ENCODE peak calls at places on chromosome 11, in four cellular contexts. W is hepatic stellate cell, S is anterior cingulate cortex, K is GM20000. B is an unnamed sample.

GRCh38 chr11:115616941-115617340 is 112.7 kb upstream of the CADM1 start:
- DNase-seq in W (no peak), S (no peak), K (no peak), B (no peak)

GRCh38 chr11:3165152-3165705 is at the start of gene OSBPL5:
- DNase-seq in W (peak), S (no peak), K (no peak), B (no peak)

GRCh38 chr11:6864436-6864835 is 1.6 kb downstream of the OR10A2 start:
- DNase-seq in W (peak), S (no peak), K (no peak), B (no peak)

GRCh38 chr11:65903068-65903481 is 2.9 kb upstream of the FOSL1 start:
- DNase-seq in W (peak), S (no peak), K (no peak), B (no peak)

GRCh38 chr11:10906521-10906920 is 48.7 kb upstream of the ZBED5 start:
- DNase-seq in W (no peak), S (no peak), K (no peak), B (no peak)

GRCh38 chr11:8318536-8318935 is 54.9 kb upstream of the LMO1 start:
- DNase-seq in W (no peak), S (no peak), K (no peak), B (no peak)

GRCh38 chr11:84607975-84608787 is 1019.0 kb downstream of the DLG2 start:
- DNase-seq in W (no peak), S (no peak), K (no peak), B (no peak)

GRCh38 chr11:12824281-12825041 is 150.2 kb downstream of the TEAD1 start:
- DNase-seq in W (no peak), S (no peak), K (no peak), B (no peak)

GRCh38 chr11:28963189-28963588 is 855.0 kb downstream of the METTL15 start:
- DNase-seq in W (peak), S (no peak), K (no peak), B (no peak)

GRCh38 chr11:61587951-61588695 is 7.2 kb upstream of the SYT7 start:
- DNase-seq in W (peak), S (no peak), K (peak), B (no peak)

GRCh38 chr11:44036811-44037657 is 10.7 kb upstream of the ACCSL start:
- DNase-seq in W (peak), S (peak), K (peak), B (peak)

GRCh38 chr11:123300874-123301695 is 106.0 kb upstream of the CLMP start:
- DNase-seq in W (no peak), S (no peak), K (no peak), B (peak)

GRCh38 chr11:111766834-111767142 is 599 bp upstream of the PPP2R1B start:
- DNase-seq in W (no peak), S (no peak), K (peak), B (no peak)

GRCh38 chr11:112113539-112114457 is 27.1 kb downstream of the SDHD start:
- DNase-seq in W (peak), S (no peak), K (peak), B (no peak)

GRCh38 chr11:43920598-43921419 is 21.6 kb upstream of the C11orf96 start:
- DNase-seq in W (peak), S (no peak), K (no peak), B (no peak)

GRCh38 chr11:37978647-37979046 is 1380.6 kb upstream of the RAG2 start:
- DNase-seq in W (no peak), S (no peak), K (no peak), B (no peak)

GRCh38 chr11:63682045-63682915 is 980 bp downstream of the RTN3 start:
- DNase-seq in W (peak), S (no peak), K (peak), B (no peak)

GRCh38 chr11:63508009-63508408 is 2.1 kb downstream of the LGALS12 start:
- DNase-seq in W (peak), S (no peak), K (no peak), B (no peak)

GRCh38 chr11:84648413-84648812 is 978.7 kb downstream of the DLG2 start:
- DNase-seq in W (no peak), S (no peak), K (no peak), B (no peak)

GRCh38 chr11:43518407-43519165 is 159.9 kb downstream of the TTC17 start:
- DNase-seq in W (no peak), S (no peak), K (no peak), B (no peak)

GRCh38 chr11:108787105-108787504 is 122.2 kb downstream of the DDX10 start:
- DNase-seq in W (no peak), S (no peak), K (no peak), B (no peak)

GRCh38 chr11:77200351-77200750 is 72.3 kb downstream of the MYO7A start:
- DNase-seq in W (no peak), S (no peak), K (no peak), B (no peak)

GRCh38 chr11:133355095-133355494 is 177.2 kb downstream of the OPCML start:
- DNase-seq in W (no peak), S (no peak), K (no peak), B (no peak)

GRCh38 chr11:4025957-4026324 is 68.7 kb upstream of the RRM1 start:
- DNase-seq in W (no peak), S (no peak), K (no peak), B (no peak)

GRCh38 chr11:106697058-106697457 is 321.2 kb downstream of the GUCY1A2 start:
- DNase-seq in W (no peak), S (no peak), K (no peak), B (no peak)

GRCh38 chr11:68255526-68255925 is 16.2 kb downstream of the C11orf24 start:
- DNase-seq in W (no peak), S (no peak), K (no peak), B (no peak)

GRCh38 chr11:114082767-114083181 is 23.3 kb downstream of the ZBTB16 start:
- DNase-seq in W (no peak), S (no peak), K (no peak), B (no peak)

GRCh38 chr11:117588166-117588810 is 208.7 kb downstream of the DSCAML1 start:
- DNase-seq in W (no peak), S (no peak), K (no peak), B (no peak)

GRCh38 chr11:112159098-112159761 is 4.7 kb downstream of the IL18 start:
- DNase-seq in W (no peak), S (no peak), K (no peak), B (no peak)

GRCh38 chr11:57103899-57104605 is 77.7 kb upstream of the LRRC55 start:
- DNase-seq in W (no peak), S (no peak), K (no peak), B (no peak)

GRCh38 chr11:86508604-86509471 is 134.2 kb downstream of the CCDC81 start:
- DNase-seq in W (no peak), S (no peak), K (no peak), B (no peak)

GRCh38 chr11:129225190-129225589 is 33.1 kb upstream of the ARHGAP32 start:
- DNase-seq in W (no peak), S (no peak), K (no peak), B (no peak)

GRCh38 chr11:19218801-19219460 is 17.1 kb upstream of the CSRP3 start:
- DNase-seq in W (no peak), S (no peak), K (no peak), B (no peak)

GRCh38 chr11:120501440-120501839 is 10.1 kb upstream of the GRIK4 start:
- DNase-seq in W (no peak), S (no peak), K (no peak), B (no peak)

GRCh38 chr11:10026514-10026913 is 267.5 kb downstream of the SBF2 start:
- DNase-seq in W (no peak), S (no peak), K (no peak), B (no peak)

GRCh38 chr11:70707821-70708220 is 309.5 kb downstream of the CTTN start:
- DNase-seq in W (no peak), S (no peak), K (no peak), B (no peak)

B was measured in GM12878.